ENCODE peak calls at places on chromosome 12, in five cellular contexts. One of them, this sample, is unnamed.

GRCh38 chr12:125371023-125371422 is 305.8 kb downstream of the AACS start:
- DNase-seq in HuH-7.5: no peak
- DNase-seq in GM12878: no peak
- DNase-seq in skeletal muscle cell: no peak
- DNase-seq in T1000: no peak
- DNase-seq in this sample: no peak

GRCh38 chr12:5200276-5201087 is 156.8 kb downstream of the KCNA5 start:
- DNase-seq in HuH-7.5: peak; percentile 60
- DNase-seq in GM12878: no peak
- DNase-seq in skeletal muscle cell: no peak
- DNase-seq in T1000: no peak
- DNase-seq in this sample: peak; percentile 79

GRCh38 chr12:52524241-52524897 is 4.2 kb upstream of the KRT5 start:
- DNase-seq in HuH-7.5: no peak
- DNase-seq in GM12878: no peak
- DNase-seq in skeletal muscle cell: no peak
- DNase-seq in T1000: no peak
- DNase-seq in this sample: no peak

GRCh38 chr12:46893429-46893828 is 67.6 kb upstream of the SLC38A4 start:
- DNase-seq in HuH-7.5: no peak
- DNase-seq in GM12878: no peak
- DNase-seq in skeletal muscle cell: no peak
- DNase-seq in T1000: no peak
- DNase-seq in this sample: no peak

GRCh38 chr12:117134059-117134458 is 34.8 kb upstream of the TESC start:
- DNase-seq in HuH-7.5: no peak
- DNase-seq in GM12878: no peak
- DNase-seq in skeletal muscle cell: no peak
- DNase-seq in T1000: no peak
- DNase-seq in this sample: no peak

GRCh38 chr12:21881950-21882349 is 59.3 kb downstream of the ABCC9 start:
- DNase-seq in HuH-7.5: no peak
- DNase-seq in GM12878: no peak
- DNase-seq in skeletal muscle cell: no peak
- DNase-seq in T1000: no peak
- DNase-seq in this sample: no peak

GRCh38 chr12:90770861-90771260 is 184.1 kb downstream of the CCER1 start:
- DNase-seq in HuH-7.5: no peak
- DNase-seq in GM12878: no peak
- DNase-seq in skeletal muscle cell: no peak
- DNase-seq in T1000: no peak
- DNase-seq in this sample: no peak

GRCh38 chr12:104670439-104671406 is 214.0 kb downstream of the CHST11 start:
- DNase-seq in HuH-7.5: no peak
- DNase-seq in GM12878: peak; percentile 33
- DNase-seq in skeletal muscle cell: no peak
- DNase-seq in T1000: no peak
- DNase-seq in this sample: peak; percentile 70

GRCh38 chr12:109153711-109154434 is 37.5 kb downstream of the ACACB start:
- DNase-seq in HuH-7.5: peak; percentile 52
- DNase-seq in GM12878: no peak
- DNase-seq in skeletal muscle cell: no peak
- DNase-seq in T1000: no peak
- DNase-seq in this sample: no peak

GRCh38 chr12:95248604-95249355 is 31.2 kb downstream of the VEZT start:
- DNase-seq in HuH-7.5: no peak
- DNase-seq in GM12878: no peak
- DNase-seq in skeletal muscle cell: peak; percentile 17
- DNase-seq in T1000: no peak
- DNase-seq in this sample: no peak

GRCh38 chr12:116443706-116444589 is 115.2 kb upstream of the MAP1LC3B2 start:
- DNase-seq in HuH-7.5: no peak
- DNase-seq in GM12878: no peak
- DNase-seq in skeletal muscle cell: no peak
- DNase-seq in T1000: no peak
- DNase-seq in this sample: no peak

GRCh38 chr12:43540474-43540873 is 11.5 kb downstream of the ADAMTS20 start:
- DNase-seq in HuH-7.5: no peak
- DNase-seq in GM12878: no peak
- DNase-seq in skeletal muscle cell: no peak
- DNase-seq in T1000: no peak
- DNase-seq in this sample: no peak

GRCh38 chr12:15423629-15424028 is 101.3 kb downstream of the PTPRO start:
- DNase-seq in HuH-7.5: no peak
- DNase-seq in GM12878: no peak
- DNase-seq in skeletal muscle cell: peak; percentile 26
- DNase-seq in T1000: no peak
- DNase-seq in this sample: no peak

GRCh38 chr12:92341333-92341691 is 195.7 kb upstream of the BTG1 start:
- DNase-seq in HuH-7.5: peak; percentile 22
- DNase-seq in GM12878: no peak
- DNase-seq in skeletal muscle cell: no peak
- DNase-seq in T1000: no peak
- DNase-seq in this sample: no peak

GRCh38 chr12:93819048-93819491 is 141.9 kb downstream of the CRADD start:
- DNase-seq in HuH-7.5: no peak
- DNase-seq in GM12878: no peak
- DNase-seq in skeletal muscle cell: no peak
- DNase-seq in T1000: no peak
- DNase-seq in this sample: peak; percentile 64

GRCh38 chr12:66823857-66824570 is 145.1 kb upstream of the GRIP1 start:
- DNase-seq in HuH-7.5: no peak
- DNase-seq in GM12878: no peak
- DNase-seq in skeletal muscle cell: no peak
- DNase-seq in T1000: peak; percentile 75
- DNase-seq in this sample: no peak

GRCh38 chr12:1978078-1978477 is 26.2 kb downstream of the DCP1B start:
- DNase-seq in HuH-7.5: no peak
- DNase-seq in GM12878: no peak
- DNase-seq in skeletal muscle cell: peak; percentile 19
- DNase-seq in T1000: no peak
- DNase-seq in this sample: no peak

GRCh38 chr12:3315201-3315661 is 175.8 kb upstream of the PRMT8 start:
- DNase-seq in HuH-7.5: no peak
- DNase-seq in GM12878: no peak
- DNase-seq in skeletal muscle cell: no peak
- DNase-seq in T1000: no peak
- DNase-seq in this sample: peak; percentile 73

GRCh38 chr12:55840581-55841351 is 2.0 kb downstream of the MMP19 start:
- DNase-seq in HuH-7.5: no peak
- DNase-seq in GM12878: no peak
- DNase-seq in skeletal muscle cell: no peak
- DNase-seq in T1000: no peak
- DNase-seq in this sample: no peak

GRCh38 chr12:98592825-98593322 is 612 bp upstream of the SLC25A3 start:
- DNase-seq in HuH-7.5: peak; percentile 28
- DNase-seq in GM12878: no peak
- DNase-seq in skeletal muscle cell: no peak
- DNase-seq in T1000: no peak
- DNase-seq in this sample: no peak

GRCh38 chr12:105355752-105356151 is 25.3 kb downstream of the C12orf75 start:
- DNase-seq in HuH-7.5: no peak
- DNase-seq in GM12878: no peak
- DNase-seq in skeletal muscle cell: no peak
- DNase-seq in T1000: no peak
- DNase-seq in this sample: no peak

GRCh38 chr12:67025543-67026114 is 243.5 kb upstream of the CAND1 start:
- DNase-seq in HuH-7.5: peak; percentile 52
- DNase-seq in GM12878: no peak
- DNase-seq in skeletal muscle cell: no peak
- DNase-seq in T1000: peak; percentile 8
- DNase-seq in this sample: peak; percentile 39

GRCh38 chr12:67147447-67147846 is 121.7 kb upstream of the CAND1 start:
- DNase-seq in HuH-7.5: no peak
- DNase-seq in GM12878: no peak
- DNase-seq in skeletal muscle cell: no peak
- DNase-seq in T1000: no peak
- DNase-seq in this sample: no peak

GRCh38 chr12:32367381-32367780 is 32.0 kb upstream of the FGD4 start:
- DNase-seq in HuH-7.5: no peak
- DNase-seq in GM12878: no peak
- DNase-seq in skeletal muscle cell: no peak
- DNase-seq in T1000: no peak
- DNase-seq in this sample: no peak

GRCh38 chr12:14988035-14988434 is 15.2 kb downstream of the PDE6H start:
- DNase-seq in HuH-7.5: no peak
- DNase-seq in GM12878: no peak
- DNase-seq in skeletal muscle cell: no peak
- DNase-seq in T1000: no peak
- DNase-seq in this sample: no peak

GRCh38 chr12:55720894-55721444 is 776 bp downstream of the RDH5 start:
- DNase-seq in HuH-7.5: peak; percentile 69
- DNase-seq in GM12878: no peak
- DNase-seq in skeletal muscle cell: peak; percentile 76
- DNase-seq in T1000: peak; percentile 92
- DNase-seq in this sample: peak; percentile 75

GRCh38 chr12:51362307-51362706 is 15.8 kb upstream of the CELA1 start:
- DNase-seq in HuH-7.5: no peak
- DNase-seq in GM12878: no peak
- DNase-seq in skeletal muscle cell: no peak
- DNase-seq in T1000: no peak
- DNase-seq in this sample: no peak

GRCh38 chr12:31002999-31003398 is 70.7 kb upstream of the DDX11 start:
- DNase-seq in HuH-7.5: no peak
- DNase-seq in GM12878: peak; percentile 23
- DNase-seq in skeletal muscle cell: no peak
- DNase-seq in T1000: no peak
- DNase-seq in this sample: no peak

GRCh38 chr12:74166096-74166495 is 371.5 kb upstream of the ATXN7L3B start:
- DNase-seq in HuH-7.5: no peak
- DNase-seq in GM12878: no peak
- DNase-seq in skeletal muscle cell: no peak
- DNase-seq in T1000: no peak
- DNase-seq in this sample: no peak

GRCh38 chr12:111761706-111762105 is 5.0 kb upstream of the ALDH2 start:
- DNase-seq in HuH-7.5: no peak
- DNase-seq in GM12878: no peak
- DNase-seq in skeletal muscle cell: no peak
- DNase-seq in T1000: no peak
- DNase-seq in this sample: no peak

GRCh38 chr12:54404061-54405004 is 14.7 kb downstream of the ITGA5 start:
- DNase-seq in HuH-7.5: peak; percentile 70
- DNase-seq in GM12878: no peak
- DNase-seq in skeletal muscle cell: no peak
- DNase-seq in T1000: no peak
- DNase-seq in this sample: peak; percentile 86

GRCh38 chr12:59904874-59905521 is 309.2 kb downstream of the SLC16A7 start:
- DNase-seq in HuH-7.5: no peak
- DNase-seq in GM12878: no peak
- DNase-seq in skeletal muscle cell: peak; percentile 26
- DNase-seq in T1000: no peak
- DNase-seq in this sample: no peak

GRCh38 chr12:80580254-80580653 is 127.2 kb upstream of the MYF6 start:
- DNase-seq in HuH-7.5: no peak
- DNase-seq in GM12878: no peak
- DNase-seq in skeletal muscle cell: peak; percentile 85
- DNase-seq in T1000: no peak
- DNase-seq in this sample: no peak

This sample was measured in testis.